ENCODE peak calls at places on chromosomes 6 and 20, in five cellular contexts. Z is tibial artery, M is PC-3, O is fibroblast of villous mesenchyme, Y is mammary epithelial cell. R is an unnamed sample.

GRCh38 chr6:41939091-41939847 is 2.3 kb downstream of the CCND3 start:
- DNase-seq in Z (peak), M (peak), O (peak), Y (no peak), R (no peak)

GRCh38 chr6:116314218-116314617 is 34.5 kb upstream of the TSPYL1 start:
- DNase-seq in Z (no peak), M (no peak), O (peak), Y (no peak), R (no peak)

GRCh38 chr20:63124092-63124781 is 91.7 kb downstream of the YTHDF1 start:
- DNase-seq in Z (no peak), M (peak), O (no peak), Y (no peak), R (no peak)

GRCh38 chr6:133609404-133610270 is 279.3 kb upstream of the TCF21 start:
- DNase-seq in Z (no peak), M (peak), O (peak), Y (peak), R (no peak)

GRCh38 chr6:113082691-113083090 is 735.6 kb downstream of the RFPL4B start:
- DNase-seq in Z (no peak), M (no peak), O (peak), Y (no peak), R (no peak)

GRCh38 chr6:36120979-36121706 is 9.2 kb upstream of the MAPK13 start:
- DNase-seq in Z (peak), M (peak), O (peak), Y (peak), R (no peak)

GRCh38 chr6:129863664-129864063 is 2.5 kb upstream of the TMEM244 start:
- DNase-seq in Z (no peak), M (peak), O (peak), Y (peak), R (no peak)

GRCh38 chr6:129177801-129178200 is 294.9 kb downstream of the LAMA2 start:
- DNase-seq in Z (no peak), M (no peak), O (peak), Y (no peak), R (no peak)

GRCh38 chr6:79005497-79005896 is 72.6 kb downstream of the PHIP start:
- DNase-seq in Z (no peak), M (no peak), O (no peak), Y (no peak), R (no peak)

GRCh38 chr20:50844430-50845100 is 49.7 kb downstream of the BCAS4 start:
- DNase-seq in Z (no peak), M (peak), O (peak), Y (peak), R (no peak)

GRCh38 chr6:43243649-43244321 is 504 bp downstream of the TTBK1 start:
- DNase-seq in Z (no peak), M (no peak), O (no peak), Y (no peak), R (no peak)

GRCh38 chr6:142233945-142234682 is 67.7 kb upstream of the ADGRG6 start:
- DNase-seq in Z (no peak), M (no peak), O (no peak), Y (no peak), R (no peak)
- TF ChIP-seq CTCF in Z (no peak), M (no peak), O (no peak), Y (no peak), R (no peak)

GRCh38 chr20:46520976-46521579 is 7.7 kb upstream of the ZNF334 start:
- DNase-seq in Z (peak), M (peak), O (peak), Y (peak), R (peak)
- TF ChIP-seq CTCF in Z (peak), M (peak), O (peak), Y (peak), R (peak)

GRCh38 chr20:22302039-22302438 is 282.3 kb downstream of the FOXA2 start:
- DNase-seq in Z (no peak), M (no peak), O (no peak), Y (no peak), R (no peak)

GRCh38 chr20:22308934-22309333 is 275.4 kb downstream of the FOXA2 start:
- DNase-seq in Z (no peak), M (no peak), O (no peak), Y (no peak), R (no peak)

GRCh38 chr20:22305391-22305790 is 279.0 kb downstream of the FOXA2 start:
- DNase-seq in Z (no peak), M (no peak), O (no peak), Y (no peak), R (no peak)

DNA sequence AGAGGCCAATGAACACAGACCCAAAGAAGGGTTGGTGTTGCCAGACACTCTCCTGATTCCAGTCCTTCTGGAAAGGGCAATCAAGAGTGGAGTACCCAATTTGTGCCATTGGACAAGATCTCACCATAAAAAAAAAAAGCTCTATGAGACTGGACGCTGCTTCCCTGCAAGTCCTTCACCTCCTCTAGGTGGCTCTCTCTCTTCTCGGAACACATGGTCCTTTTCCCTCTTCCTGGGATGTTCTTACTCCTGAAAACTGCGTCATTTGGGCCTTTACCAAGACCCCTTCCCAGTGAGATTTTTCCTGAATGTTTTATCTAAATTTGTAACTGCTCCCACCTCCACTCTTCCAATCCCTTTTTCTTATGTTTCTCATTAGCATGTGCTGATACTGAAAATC is 280.8 kb downstream of the FOXA2 start:
- DNase-seq in Z (no peak), M (peak), O (no peak), Y (no peak), R (no peak)
- TF ChIP-seq CTCF in Z (no peak), M (peak), O (no peak), Y (peak), R (peak)

GRCh38 chr6:139364302-139364981 is 10.0 kb downstream of the CITED2 start:
- DNase-seq in Z (no peak), M (peak), O (peak), Y (peak), R (no peak)

GRCh38 chr6:139364982-139365379 is 9.5 kb downstream of the CITED2 start:
- DNase-seq in Z (no peak), M (no peak), O (no peak), Y (no peak), R (no peak)

GRCh38 chr6:139356924-139357323 is 17.5 kb downstream of the CITED2 start:
- DNase-seq in Z (no peak), M (no peak), O (no peak), Y (no peak), R (no peak)

GRCh38 chr6:139355777-139356445 is 18.5 kb downstream of the CITED2 start:
- DNase-seq in Z (no peak), M (no peak), O (no peak), Y (no peak), R (no peak)

GRCh38 chr6:139361211-139361610 is 13.2 kb downstream of the CITED2 start:
- DNase-seq in Z (no peak), M (no peak), O (no peak), Y (no peak), R (no peak)
- TF ChIP-seq CTCF in Z (no peak), M (no peak), O (no peak), Y (no peak), R (no peak)

DNA sequence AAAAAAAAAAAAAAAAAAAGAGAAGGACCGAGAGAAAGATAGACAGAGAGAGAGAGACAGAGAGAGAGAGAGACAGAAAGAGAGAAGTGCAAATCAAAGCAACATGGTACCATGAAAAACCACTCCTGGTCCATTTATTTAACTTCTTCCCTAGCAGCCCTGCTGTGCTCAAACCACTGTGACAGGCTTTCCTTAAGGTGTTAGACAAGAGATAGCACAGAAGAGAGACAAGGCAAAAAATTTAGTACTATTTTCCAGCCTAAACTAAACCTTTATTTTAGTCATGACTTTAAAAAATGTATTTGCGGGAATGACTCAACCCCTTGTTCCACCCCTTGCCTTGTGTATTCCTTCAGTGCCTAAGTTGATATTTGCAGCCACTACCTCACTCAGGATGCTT is 437 bp downstream of the RIPOR2 start:
- DNase-seq in Z (no peak), M (peak), O (no peak), Y (no peak), R (no peak)
- TF ChIP-seq CTCF in Z (no peak), M (no peak), O (no peak), Y (no peak), R (no peak)

GRCh38 chr6:31728767-31729514 is at the start of gene DDAH2:
- DNase-seq in Z (no peak), M (no peak), O (no peak), Y (no peak), R (no peak)
- TF ChIP-seq CTCF in Z (peak), M (no peak), O (no peak), Y (peak), R (no peak)

GRCh38 chr20:44966030-44966961 is at the start of gene STK4:
- DNase-seq in Z (peak), M (peak), O (peak), Y (peak), R (peak)
- TF ChIP-seq CTCF in Z (peak), M (peak), O (peak), Y (peak), R (peak)

R was measured in neural crest cell.